ENCODE peak calls at places on chromosomes 7 and 10, in seven cellular contexts. One of them, this sample, is unnamed.

GRCh38 chr7:63205136-63205535 is 793.5 kb upstream of the ZNF722 start:
- DNase-seq in dorsolateral prefrontal cortex: no peak
- DNase-seq in H9: no peak
- DNase-seq in adrenal gland: no peak
- DNase-seq in tibial artery: no peak
- DNase-seq in HCT116: no peak
- DNase-seq in suprapubic skin: no peak
- DNase-seq in this sample: no peak

GRCh38 chr7:44814956-44815355 is 18.5 kb downstream of the PPIA start:
- DNase-seq in dorsolateral prefrontal cortex: no peak
- DNase-seq in H9: no peak
- DNase-seq in adrenal gland: no peak
- DNase-seq in tibial artery: no peak
- DNase-seq in HCT116: no peak
- DNase-seq in suprapubic skin: peak; percentile 18
- DNase-seq in this sample: no peak

GRCh38 chr7:105721571-105722104 is 140.3 kb upstream of the EFCAB10 start:
- DNase-seq in dorsolateral prefrontal cortex: peak; percentile 27
- DNase-seq in H9: peak; percentile 43
- DNase-seq in adrenal gland: no peak
- DNase-seq in tibial artery: no peak
- DNase-seq in HCT116: no peak
- DNase-seq in suprapubic skin: no peak
- DNase-seq in this sample: no peak

GRCh38 chr10:113071446-113071845 is 121.4 kb downstream of the TCF7L2 start:
- DNase-seq in dorsolateral prefrontal cortex: no peak
- DNase-seq in H9: no peak
- DNase-seq in adrenal gland: peak; percentile 83
- DNase-seq in tibial artery: peak; percentile 83
- DNase-seq in HCT116: no peak
- DNase-seq in suprapubic skin: no peak
- DNase-seq in this sample: no peak

GRCh38 chr7:27950123-27950522 is 210.2 kb downstream of the TAX1BP1 start:
- DNase-seq in dorsolateral prefrontal cortex: no peak
- DNase-seq in H9: no peak
- DNase-seq in adrenal gland: no peak
- DNase-seq in tibial artery: no peak
- DNase-seq in HCT116: no peak
- DNase-seq in suprapubic skin: no peak
- DNase-seq in this sample: no peak

GRCh38 chr7:113819474-113819873 is 99.3 kb downstream of the PPP1R3A start:
- DNase-seq in dorsolateral prefrontal cortex: no peak
- DNase-seq in H9: no peak
- DNase-seq in adrenal gland: no peak
- DNase-seq in tibial artery: no peak
- DNase-seq in HCT116: no peak
- DNase-seq in suprapubic skin: no peak
- DNase-seq in this sample: no peak

GRCh38 chr10:17007381-17007780 is 122.2 kb downstream of the CUBN start:
- DNase-seq in dorsolateral prefrontal cortex: no peak
- DNase-seq in H9: no peak
- DNase-seq in adrenal gland: no peak
- DNase-seq in tibial artery: no peak
- DNase-seq in HCT116: no peak
- DNase-seq in suprapubic skin: no peak
- DNase-seq in this sample: no peak

GRCh38 chr10:1316107-1316805 is 260.1 kb downstream of the WDR37 start:
- DNase-seq in dorsolateral prefrontal cortex: no peak
- DNase-seq in H9: no peak
- DNase-seq in adrenal gland: no peak
- DNase-seq in tibial artery: no peak
- DNase-seq in HCT116: no peak
- DNase-seq in suprapubic skin: no peak
- DNase-seq in this sample: no peak

GRCh38 chr10:35639021-35639521 is 3.0 kb downstream of the FZD8 start:
- DNase-seq in dorsolateral prefrontal cortex: no peak
- DNase-seq in H9: peak; percentile 79
- DNase-seq in adrenal gland: no peak
- DNase-seq in tibial artery: no peak
- DNase-seq in HCT116: no peak
- DNase-seq in suprapubic skin: no peak
- DNase-seq in this sample: no peak

GRCh38 chr10:15864419-15864818 is 4.1 kb upstream of the MINDY3 start:
- DNase-seq in dorsolateral prefrontal cortex: no peak
- DNase-seq in H9: no peak
- DNase-seq in adrenal gland: no peak
- DNase-seq in tibial artery: no peak
- DNase-seq in HCT116: no peak
- DNase-seq in suprapubic skin: no peak
- DNase-seq in this sample: no peak
- H3K27me3 ChIP-seq in dorsolateral prefrontal cortex: peaks cover 63% of the 10 kb centered on the region
- H3K27me3 ChIP-seq in H9: peaks cover 3% of the 10 kb centered on the region
- H3K27me3 ChIP-seq in adrenal gland: peaks cover 5% of the 10 kb centered on the region
- H3K27me3 ChIP-seq in tibial artery: no peaks in the 10 kb centered on the region
- H3K27me3 ChIP-seq in HCT116: peaks cover 31% of the 10 kb centered on the region
- H3K27me3 ChIP-seq in suprapubic skin: peaks cover 72% of the 10 kb centered on the region
- H3K27me3 ChIP-seq in this sample: peaks cover 45% of the 10 kb centered on the region

GRCh38 chr10:49218480-49218879 is 30.3 kb upstream of the TMEM273 start:
- DNase-seq in dorsolateral prefrontal cortex: no peak
- DNase-seq in H9: no peak
- DNase-seq in adrenal gland: no peak
- DNase-seq in tibial artery: no peak
- DNase-seq in HCT116: no peak
- DNase-seq in suprapubic skin: no peak
- DNase-seq in this sample: no peak
- TF ChIP-seq CTCF in dorsolateral prefrontal cortex: no peak
- TF ChIP-seq CTCF in H9: no peak
- TF ChIP-seq CTCF in adrenal gland: no peak
- TF ChIP-seq CTCF in tibial artery: no peak
- TF ChIP-seq CTCF in HCT116: no peak
- TF ChIP-seq CTCF in suprapubic skin: no peak
- TF ChIP-seq CTCF in this sample: no peak

DNA sequence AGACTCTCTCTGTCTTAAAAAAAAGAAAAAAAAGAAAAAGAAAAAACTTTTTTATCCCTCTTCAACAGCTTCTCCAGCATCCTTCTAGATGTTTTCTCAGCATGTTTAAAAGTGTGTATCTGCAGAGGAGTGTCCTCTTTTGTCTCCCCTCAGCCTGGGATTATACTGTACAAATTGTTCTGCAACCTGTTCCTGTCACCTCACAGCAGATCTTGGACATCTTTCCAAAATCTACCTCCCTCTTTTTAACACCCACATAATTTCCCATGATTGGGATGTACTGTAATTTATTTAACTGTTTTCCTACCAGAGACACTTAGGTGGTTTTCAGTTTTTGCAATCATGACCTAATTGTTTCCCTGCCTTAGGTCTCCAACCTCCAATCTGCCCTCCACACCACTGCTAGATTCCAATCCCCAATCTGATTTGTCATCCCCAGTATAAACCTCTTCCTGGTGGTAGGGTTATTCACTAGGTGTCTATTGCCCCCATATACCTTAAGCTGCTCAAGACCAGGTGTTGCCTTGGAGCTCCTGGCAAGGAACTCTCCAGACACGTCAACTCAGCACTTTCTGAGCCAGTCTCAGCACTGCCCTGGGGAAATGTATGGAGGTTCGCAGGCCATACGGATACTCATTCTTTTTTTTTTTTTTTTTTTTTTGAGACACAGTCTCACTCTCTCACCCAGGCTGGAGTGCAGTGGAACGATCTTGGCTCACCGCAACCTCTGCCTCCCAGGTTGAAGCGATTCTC is 17.6 kb upstream of the DDIT4 start:
- DNase-seq in dorsolateral prefrontal cortex: no peak
- DNase-seq in H9: no peak
- DNase-seq in adrenal gland: no peak
- DNase-seq in tibial artery: no peak
- DNase-seq in HCT116: no peak
- DNase-seq in suprapubic skin: no peak
- DNase-seq in this sample: no peak
- H3K27ac ChIP-seq in dorsolateral prefrontal cortex: peak overlapping the region; percentile 99
- H3K27ac ChIP-seq in H9: no peak overlapping the region
- H3K27ac ChIP-seq in adrenal gland: peak overlapping the region; percentile 90
- H3K27ac ChIP-seq in tibial artery: peak overlapping the region; percentile 91
- H3K27ac ChIP-seq in HCT116: no peak overlapping the region
- H3K27ac ChIP-seq in suprapubic skin: peak overlapping the region; percentile 95
- H3K27ac ChIP-seq in this sample: no peak overlapping the region

GRCh38 chr10:26222563-26222962 is 6.0 kb downstream of the GAD2 start:
- DNase-seq in dorsolateral prefrontal cortex: no peak
- DNase-seq in H9: no peak
- DNase-seq in adrenal gland: no peak
- DNase-seq in tibial artery: no peak
- DNase-seq in HCT116: no peak
- DNase-seq in suprapubic skin: no peak
- DNase-seq in this sample: no peak
- H3K27me3 ChIP-seq in dorsolateral prefrontal cortex: peaks cover 70% of the 10 kb centered on the region
- H3K27me3 ChIP-seq in H9: peaks cover 18% of the 10 kb centered on the region
- H3K27me3 ChIP-seq in adrenal gland: peaks cover 49% of the 10 kb centered on the region
- H3K27me3 ChIP-seq in tibial artery: no peaks in the 10 kb centered on the region
- H3K27me3 ChIP-seq in HCT116: peaks cover 57% of the 10 kb centered on the region
- H3K27me3 ChIP-seq in suprapubic skin: peaks cover 57% of the 10 kb centered on the region
- H3K27me3 ChIP-seq in this sample: peaks cover 61% of the 10 kb centered on the region

DNA sequence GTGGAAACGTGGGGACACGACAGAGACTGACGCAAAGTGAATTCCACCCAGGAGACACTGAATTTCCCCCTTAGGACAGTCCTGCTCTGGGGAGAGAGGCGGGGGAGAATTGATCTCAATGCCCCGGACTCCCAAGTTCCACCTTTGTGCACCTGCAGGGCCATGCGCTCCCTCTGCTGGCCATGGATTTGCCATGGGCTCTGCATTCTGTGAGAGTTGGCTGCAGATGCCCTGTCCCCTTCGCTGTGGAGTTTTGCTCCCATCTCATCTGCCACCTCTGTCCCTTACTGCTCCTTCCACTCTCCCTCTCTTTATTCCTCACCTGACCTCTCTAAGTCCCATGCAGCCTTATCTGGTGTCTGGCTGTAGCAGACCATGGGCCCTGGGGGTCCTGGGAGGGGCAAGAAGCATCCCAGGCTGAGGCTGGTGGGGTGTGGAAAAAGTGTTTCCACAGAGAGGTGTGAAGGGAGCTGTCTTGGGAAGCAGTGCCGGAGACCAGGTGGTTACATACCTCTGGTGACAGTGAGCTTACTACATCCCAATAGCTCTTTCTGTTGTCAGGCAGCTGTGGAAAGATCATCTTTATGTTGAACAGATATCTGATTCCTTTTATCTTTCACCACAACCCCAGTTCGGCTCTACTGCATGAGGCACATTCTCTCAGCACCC is 14.3 kb downstream of the GHRHR start:
- DNase-seq in dorsolateral prefrontal cortex: no peak
- DNase-seq in H9: peak; percentile 80
- DNase-seq in adrenal gland: peak; percentile 40
- DNase-seq in tibial artery: no peak
- DNase-seq in HCT116: peak; percentile 33
- DNase-seq in suprapubic skin: no peak
- DNase-seq in this sample: no peak
- TF ChIP-seq CTCF in dorsolateral prefrontal cortex: peak; percentile 30
- TF ChIP-seq CTCF in H9: peak; percentile 80
- TF ChIP-seq CTCF in adrenal gland: peak; percentile 8
- TF ChIP-seq CTCF in tibial artery: peak; percentile 34
- TF ChIP-seq CTCF in HCT116: peak; percentile 72
- TF ChIP-seq CTCF in suprapubic skin: no peak
- TF ChIP-seq CTCF in this sample: no peak

GRCh38 chr7:71349583-71350481 is 217.9 kb downstream of the GALNT17 start:
- DNase-seq in dorsolateral prefrontal cortex: no peak
- DNase-seq in H9: no peak
- DNase-seq in adrenal gland: no peak
- DNase-seq in tibial artery: no peak
- DNase-seq in HCT116: no peak
- DNase-seq in suprapubic skin: no peak
- DNase-seq in this sample: no peak
- H3K27ac ChIP-seq in dorsolateral prefrontal cortex: peak overlapping the region; percentile 13
- H3K27ac ChIP-seq in H9: no peak overlapping the region
- H3K27ac ChIP-seq in adrenal gland: no peak overlapping the region
- H3K27ac ChIP-seq in tibial artery: no peak overlapping the region
- H3K27ac ChIP-seq in HCT116: no peak overlapping the region
- H3K27ac ChIP-seq in suprapubic skin: no peak overlapping the region
- H3K27ac ChIP-seq in this sample: no peak overlapping the region

GRCh38 chr10:21495686-21496284 is 29.7 kb downstream of the SKIDA1 start:
- DNase-seq in dorsolateral prefrontal cortex: peak; percentile 79
- DNase-seq in H9: peak; percentile 92
- DNase-seq in adrenal gland: peak; percentile 91
- DNase-seq in tibial artery: peak; percentile 86
- DNase-seq in HCT116: peak; percentile 67
- DNase-seq in suprapubic skin: peak; percentile 88
- DNase-seq in this sample: peak; percentile 84
- H3K27me3 ChIP-seq in dorsolateral prefrontal cortex: no peaks in the 10 kb centered on the region
- H3K27me3 ChIP-seq in H9: peaks cover 19% of the 10 kb centered on the region
- H3K27me3 ChIP-seq in adrenal gland: no peaks in the 10 kb centered on the region
- H3K27me3 ChIP-seq in tibial artery: no peaks in the 10 kb centered on the region
- H3K27me3 ChIP-seq in HCT116: peaks cover 3% of the 10 kb centered on the region
- H3K27me3 ChIP-seq in suprapubic skin: no peaks in the 10 kb centered on the region
- H3K27me3 ChIP-seq in this sample: peaks cover 64% of the 10 kb centered on the region

GRCh38 chr7:16431646-16432424 is 10.5 kb upstream of the CRPPA start:
- DNase-seq in dorsolateral prefrontal cortex: no peak
- DNase-seq in H9: no peak
- DNase-seq in adrenal gland: no peak
- DNase-seq in tibial artery: no peak
- DNase-seq in HCT116: peak; percentile 54
- DNase-seq in suprapubic skin: no peak
- DNase-seq in this sample: no peak
- TF ChIP-seq CTCF in dorsolateral prefrontal cortex: peak; percentile 63
- TF ChIP-seq CTCF in H9: peak; percentile 76
- TF ChIP-seq CTCF in adrenal gland: no peak
- TF ChIP-seq CTCF in tibial artery: no peak
- TF ChIP-seq CTCF in HCT116: peak; percentile 72
- TF ChIP-seq CTCF in suprapubic skin: peak; percentile 18
- TF ChIP-seq CTCF in this sample: peak; percentile 60

This sample was measured in CD4-positive, alpha-beta T cell.